ENCODE peak calls at places on chromosomes 5 and 9, in nine cellular contexts. A is GM23248; H is HT-29; Q is pancreas; K is stimulated activated effector memory CD8-positive, alpha-beta T cell treated with anti-CD3 and anti-CD28 coated beads, Interleukin-12 subunit alpha, Interleukin-12 subunit beta, amount 100 ng/mL, for 72 hours; X is NCI-H1105; J is hepatic stellate cell; Y is NCI-H524 treated with DMSO at 0.1 percent for 48 hours; I is NCI-H146. E is an unnamed sample.

GRCh38 chr9:88767504-88767790 is 223.8 kb upstream of the S1PR3 start:
- DNase-seq in A (peak), H (no peak), Q (no peak), K (no peak), X (no peak), J (no peak), Y (no peak), I (no peak), E (no peak)

GRCh38 chr5:140298183-140298601 is 4.7 kb downstream of the PFDN1 start:
- DNase-seq in A (peak), H (no peak), Q (no peak), K (no peak), X (no peak), J (peak), Y (no peak), I (no peak), E (no peak)

GRCh38 chr5:180519098-180519497 is 24.9 kb downstream of the CNOT6 start:
- DNase-seq in A (peak), H (no peak), Q (no peak), K (no peak), X (no peak), J (no peak), Y (no peak), I (no peak), E (no peak)

GRCh38 chr5:100755435-100755834 is 147.6 kb downstream of the ST8SIA4 start:
- DNase-seq in A (no peak), H (no peak), Q (no peak), K (no peak), X (no peak), J (no peak), Y (no peak), I (no peak), E (no peak)

GRCh38 chr5:178651046-178651810 is 24.4 kb upstream of the CLK4 start:
- DNase-seq in A (peak), H (no peak), Q (no peak), K (no peak), X (no peak), J (peak), Y (no peak), I (no peak), E (no peak)

GRCh38 chr9:38428062-38428461 is 3.8 kb upstream of the IGFBPL1 start:
- DNase-seq in A (no peak), H (no peak), Q (no peak), K (no peak), X (no peak), J (no peak), Y (no peak), I (no peak), E (no peak)

GRCh38 chr9:137670391-137671195 is 51.8 kb downstream of the EHMT1 start:
- DNase-seq in A (peak), H (no peak), Q (peak), K (no peak), X (no peak), J (no peak), Y (no peak), I (no peak), E (no peak)

GRCh38 chr5:143576721-143577484 is 173.4 kb upstream of the NR3C1 start:
- DNase-seq in A (peak), H (no peak), Q (no peak), K (no peak), X (no peak), J (peak), Y (no peak), I (no peak), E (no peak)

GRCh38 chr9:124781967-124782660 is 5.2 kb downstream of the OLFML2A start:
- DNase-seq in A (no peak), H (no peak), Q (peak), K (no peak), X (no peak), J (no peak), Y (no peak), I (no peak), E (no peak)

GRCh38 chr5:19987594-19988345 is at the start of gene CDH18:
- DNase-seq in A (peak), H (no peak), Q (peak), K (no peak), X (peak), J (no peak), Y (peak), I (peak), E (no peak)